ENCODE peak calls at places on chromosome 7, in ten cellular contexts. G is PC-9; L is tibial artery; C is naive thymus-derived CD4-positive, alpha-beta T cell; K is BE2C; V is IMR-90; I is mammary epithelial cell; E is breast epithelium; Q is heart right ventricle; R is PC-3. A is an unnamed sample. For H3K27me3, the result is how much of the 10 kb centered on the place peaks cover.

GRCh38 chr7:6623589-6624245 is 8.3 kb downstream of the ZNF853 start:
- DNase-seq in G (no peak), L (no peak), C (no peak), K (no peak), V (no peak), I (no peak), E (no peak), Q (no peak), R (no peak), A (peak)

GRCh38 chr7:66119502-66119901 is 4.9 kb downstream of the CRCP start:
- DNase-seq in G (no peak), L (no peak), C (no peak), K (no peak), V (no peak), I (no peak), E (no peak), Q (no peak), R (no peak), A (no peak)

GRCh38 chr7:90569368-90569767 is 26.8 kb upstream of the CDK14 start:
- DNase-seq in G (no peak), L (no peak), C (no peak), K (no peak), V (no peak), I (no peak), E (no peak), Q (no peak), R (no peak), A (no peak)

GRCh38 chr7:25968205-25968993 is 183.6 kb upstream of the NFE2L3 start:
- DNase-seq in G (no peak), L (no peak), C (no peak), K (no peak), V (no peak), I (no peak), E (no peak), Q (no peak), R (no peak), A (peak)

GRCh38 chr7:50268990-50269389 is 35.5 kb upstream of the IKZF1 start:
- DNase-seq in G (no peak), L (no peak), C (no peak), K (no peak), V (no peak), I (no peak), E (no peak), Q (no peak), R (no peak), A (no peak)

GRCh38 chr7:84337386-84337785 is 142.8 kb upstream of the SEMA3A start:
- DNase-seq in G (no peak), L (no peak), C (no peak), K (no peak), V (peak), I (peak), E (no peak), Q (no peak), R (peak), A (no peak)

GRCh38 chr7:48718731-48719387 is 205.5 kb upstream of the CDC14C start:
- DNase-seq in G (no peak), L (no peak), C (no peak), K (no peak), V (no peak), I (peak), E (no peak), Q (no peak), R (peak), A (no peak)

GRCh38 chr7:8146156-8146555 is 115.8 kb downstream of the ICA1 start:
- DNase-seq in G (no peak), L (no peak), C (no peak), K (no peak), V (no peak), I (no peak), E (no peak), Q (no peak), R (no peak), A (no peak)

GRCh38 chr7:131896189-131896855 is 339.9 kb upstream of the PODXL start:
- DNase-seq in G (no peak), L (no peak), C (no peak), K (no peak), V (no peak), I (no peak), E (no peak), Q (no peak), R (no peak), A (no peak)

GRCh38 chr7:82275342-82275741 is 168.2 kb downstream of the CACNA2D1 start:
- DNase-seq in G (no peak), L (no peak), C (no peak), K (no peak), V (no peak), I (no peak), E (no peak), Q (no peak), R (no peak), A (no peak)

GRCh38 chr7:130021105-130021834 is 29.9 kb downstream of the ZC3HC1 start:
- DNase-seq in G (no peak), L (no peak), C (no peak), K (no peak), V (no peak), I (no peak), E (no peak), Q (peak), R (no peak), A (no peak)

GRCh38 chr7:81736088-81736487 is 33.8 kb downstream of the HGF start:
- DNase-seq in G (no peak), L (no peak), C (no peak), K (no peak), V (no peak), I (peak), E (no peak), Q (no peak), R (peak), A (no peak)

GRCh38 chr7:4612237-4612636 is 69.9 kb upstream of the FOXK1 start:
- DNase-seq in G (no peak), L (no peak), C (no peak), K (no peak), V (no peak), I (no peak), E (no peak), Q (no peak), R (no peak), A (no peak)

GRCh38 chr7:20794676-20795075 is 8.0 kb upstream of the SP8 start:
- DNase-seq in G (peak), L (no peak), C (no peak), K (no peak), V (no peak), I (no peak), E (no peak), Q (no peak), R (no peak), A (no peak)

GRCh38 chr7:5455581-5456222 is 32.1 kb upstream of the TNRC18 start:
- DNase-seq in G (no peak), L (no peak), C (no peak), K (no peak), V (no peak), I (no peak), E (no peak), Q (no peak), R (no peak), A (no peak)

GRCh38 chr7:70356975-70357374 is 758.7 kb downstream of the AUTS2 start:
- DNase-seq in G (no peak), L (no peak), C (no peak), K (no peak), V (no peak), I (no peak), E (peak), Q (no peak), R (no peak), A (no peak)

GRCh38 chr7:29086545-29086944 is 59.8 kb downstream of the CPVL start:
- DNase-seq in G (no peak), L (no peak), C (no peak), K (no peak), V (no peak), I (no peak), E (no peak), Q (no peak), R (no peak), A (no peak)

GRCh38 chr7:80923211-80923612 is 4.4 kb upstream of the SEMA3C start:
- DNase-seq in G (no peak), L (no peak), C (no peak), K (peak), V (no peak), I (no peak), E (no peak), Q (no peak), R (no peak), A (no peak)

GRCh38 chr7:157620616-157621015 is 283.8 kb downstream of the DNAJB6 start:
- DNase-seq in G (no peak), L (no peak), C (no peak), K (no peak), V (no peak), I (no peak), E (no peak), Q (no peak), R (no peak), A (no peak)

GRCh38 chr7:26900283-26900682 is 35.9 kb upstream of the SKAP2 start:
- DNase-seq in G (no peak), L (no peak), C (no peak), K (no peak), V (no peak), I (no peak), E (no peak), Q (no peak), R (no peak), A (no peak)

GRCh38 chr7:66883716-66884115 is 37.3 kb upstream of the TMEM248 start:
- DNase-seq in G (no peak), L (no peak), C (no peak), K (no peak), V (peak), I (peak), E (no peak), Q (no peak), R (peak), A (no peak)

DNA sequence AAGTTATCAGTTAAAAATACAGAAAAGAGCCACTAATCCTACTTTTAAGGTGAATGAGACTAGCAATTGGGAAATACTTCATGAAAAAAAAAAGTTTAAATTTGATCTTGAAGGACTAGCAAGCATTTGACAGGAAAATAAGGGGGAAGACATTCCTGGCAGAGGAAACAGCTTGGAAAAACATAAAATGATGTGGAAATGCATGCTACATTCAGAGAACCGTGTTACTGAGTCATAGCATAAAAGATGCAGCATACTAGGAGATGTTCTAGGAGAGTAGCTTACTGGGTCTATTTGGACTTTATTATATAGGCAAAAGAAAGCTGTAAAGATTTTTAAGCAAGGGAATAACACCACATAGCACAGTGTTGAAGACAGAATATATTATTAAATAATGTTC is 108.6 kb upstream of the COL1A2 start:
- DNase-seq in G (no peak), L (no peak), C (no peak), K (no peak), V (peak), I (no peak), E (no peak), Q (no peak), R (no peak), A (no peak)
- H3K27me3 ChIP-seq in G (under half), L (under half), C (under half), K (under half), V (under half), I (under half), E (under half), Q (under half), R (under half), A (under half)

GRCh38 chr7:141071260-141071854 is 2.5 kb upstream of the TMEM178B start:
- DNase-seq in G (no peak), L (no peak), C (peak), K (peak), V (no peak), I (no peak), E (no peak), Q (peak), R (peak), A (peak)
- H3K27me3 ChIP-seq in G (under half), L (half or more), C (under half), K (under half), V (under half), I (under half), E (under half), Q (half or more), R (half or more), A (under half)

GRCh38 chr7:155513543-155514285 is 32.6 kb downstream of the CNPY1 start:
- DNase-seq in G (no peak), L (no peak), C (no peak), K (no peak), V (no peak), I (no peak), E (no peak), Q (no peak), R (no peak), A (no peak)
- H3K27me3 ChIP-seq in G (half or more), L (half or more), C (under half), K (half or more), V (under half), I (under half), E (under half), Q (half or more), R (half or more), A (under half)

GRCh38 chr7:1253591-1254207 is 21.0 kb downstream of the UNCX start:
- DNase-seq in G (no peak), L (no peak), C (no peak), K (no peak), V (no peak), I (no peak), E (no peak), Q (no peak), R (no peak), A (no peak)
- H3K27me3 ChIP-seq in G (half or more), L (half or more), C (under half), K (half or more), V (half or more), I (under half), E (under half), Q (half or more), R (under half), A (under half)

GRCh38 chr7:123398931-123399330 is 135.5 kb downstream of the IQUB start:
- DNase-seq in G (no peak), L (no peak), C (no peak), K (no peak), V (no peak), I (no peak), E (no peak), Q (no peak), R (no peak), A (no peak)

GRCh38 chr7:123397746-123398145 is 136.6 kb downstream of the IQUB start:
- DNase-seq in G (no peak), L (no peak), C (no peak), K (no peak), V (no peak), I (no peak), E (no peak), Q (no peak), R (no peak), A (no peak)

GRCh38 chr7:123401295-123401694 is 133.1 kb downstream of the IQUB start:
- DNase-seq in G (no peak), L (no peak), C (no peak), K (no peak), V (no peak), I (no peak), E (no peak), Q (no peak), R (peak), A (no peak)
- H3K27me3 ChIP-seq in G (under half), L (under half), C (under half), K (under half), V (under half), I (under half), E (under half), Q (under half), R (under half), A (under half)

DNA sequence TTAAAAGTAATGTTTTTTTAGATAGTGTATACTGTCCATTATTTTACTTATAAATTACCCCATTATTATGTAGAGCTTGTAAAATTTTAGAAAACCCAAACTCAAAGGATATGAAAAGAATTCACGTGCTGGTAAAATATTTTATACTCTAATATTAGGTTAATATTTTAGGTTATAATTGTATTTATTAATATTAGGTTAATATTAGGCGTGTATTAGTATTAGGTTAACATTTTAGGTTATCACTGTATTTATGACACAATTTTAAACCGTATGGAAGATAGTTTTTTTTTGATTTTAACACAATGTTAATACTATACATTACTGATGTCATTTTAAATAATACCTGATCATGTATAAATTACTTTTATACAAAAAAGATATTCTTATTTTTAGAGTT is 48.5 kb downstream of the ARL4A start:
- DNase-seq in G (no peak), L (no peak), C (no peak), K (no peak), V (no peak), I (no peak), E (no peak), Q (no peak), R (no peak), A (no peak)
- H3K27me3 ChIP-seq in G (under half), L (under half), C (under half), K (under half), V (under half), I (under half), E (under half), Q (under half), R (under half), A (under half)

A was measured in CD4-positive, alpha-beta memory T cell.